ENCODE peak calls at places on chromosomes 7 and 10, in seven cellular contexts. H is left cardiac atrium; R is activated naive CD8-positive, alpha-beta T cell treated with anti-CD3 and anti-CD28 coated beads, Interleukin-2, amount 10 ng/mL, durations not matched to agents 7 days and 5 days; A is germinal center; Z is AG09319; S is T follicular helper cell; N is NT2/D1. V is an unnamed sample.

GRCh38 chr7:82805527-82805960 is 357.1 kb downstream of the PCLO start:
- DNase-seq in H (no peak), R (no peak), A (no peak), Z (peak), S (no peak), N (peak), V (peak)

GRCh38 chr10:102776779-102777417 is 33.1 kb downstream of the WBP1L start:
- DNase-seq in H (peak), R (no peak), A (no peak), Z (peak), S (no peak), N (peak), V (no peak)

GRCh38 chr7:106793015-106793651 is 71.9 kb upstream of the PIK3CG start:
- DNase-seq in H (no peak), R (no peak), A (peak), Z (no peak), S (peak), N (peak), V (no peak)

GRCh38 chr10:47298730-47299129 is 1.3 kb upstream of the GDF10 start:
- DNase-seq in H (no peak), R (no peak), A (no peak), Z (no peak), S (no peak), N (no peak), V (no peak)

GRCh38 chr7:4682621-4683042 is 537 bp downstream of the FOXK1 start:
- DNase-seq in H (peak), R (peak), A (no peak), Z (no peak), S (peak), N (peak), V (no peak)

GRCh38 chr10:98172495-98172894 is 38.0 kb downstream of the R3HCC1L start:
- DNase-seq in H (no peak), R (no peak), A (no peak), Z (no peak), S (no peak), N (no peak), V (no peak)

GRCh38 chr7:75819711-75820110 is 6.1 kb upstream of the CCL24 start:
- DNase-seq in H (no peak), R (no peak), A (no peak), Z (no peak), S (no peak), N (no peak), V (no peak)

GRCh38 chr10:69494626-69495558 is 43.6 kb downstream of the TSPAN15 start:
- DNase-seq in H (no peak), R (peak), A (no peak), Z (no peak), S (no peak), N (no peak), V (no peak)

GRCh38 chr7:14197280-14197679 is 207.8 kb upstream of the ETV1 start:
- DNase-seq in H (no peak), R (no peak), A (no peak), Z (no peak), S (no peak), N (no peak), V (no peak)

GRCh38 chr7:72805526-72806494 is 22.2 kb downstream of the TYW1B start:
- DNase-seq in H (no peak), R (no peak), A (no peak), Z (no peak), S (no peak), N (no peak), V (no peak)

GRCh38 chr10:22477365-22478287 is 132.3 kb downstream of the SPAG6 start:
- DNase-seq in H (no peak), R (no peak), A (no peak), Z (no peak), S (no peak), N (no peak), V (no peak)

GRCh38 chr10:93991596-93992284 is 2.0 kb upstream of the PLCE1 start:
- DNase-seq in H (peak), R (no peak), A (no peak), Z (no peak), S (no peak), N (peak), V (no peak)

GRCh38 chr7:70893422-70893821 is 238.5 kb upstream of the GALNT17 start:
- DNase-seq in H (no peak), R (no peak), A (no peak), Z (no peak), S (no peak), N (no peak), V (no peak)

GRCh38 chr7:77251519-77251819 is 51.9 kb upstream of the FGL2 start:
- DNase-seq in H (no peak), R (no peak), A (no peak), Z (no peak), S (no peak), N (no peak), V (no peak)

GRCh38 chr10:114402871-114403544 is 1.3 kb downstream of the AFAP1L2 start:
- DNase-seq in H (no peak), R (no peak), A (no peak), Z (no peak), S (no peak), N (no peak), V (no peak)

GRCh38 chr7:78499283-78499682 is 700.7 kb downstream of the PHTF2 start:
- DNase-seq in H (no peak), R (no peak), A (no peak), Z (no peak), S (no peak), N (no peak), V (no peak)

GRCh38 chr10:44244745-44245600 is 139.9 kb downstream of the CXCL12 start:
- DNase-seq in H (no peak), R (no peak), A (no peak), Z (no peak), S (no peak), N (no peak), V (no peak)

GRCh38 chr7:138658889-138659288 is 42.3 kb downstream of the SVOPL start:
- DNase-seq in H (no peak), R (no peak), A (no peak), Z (no peak), S (no peak), N (no peak), V (no peak)

GRCh38 chr10:71246591-71247143 is 34.3 kb downstream of the UNC5B start:
- DNase-seq in H (peak), R (no peak), A (no peak), Z (no peak), S (no peak), N (no peak), V (no peak)

GRCh38 chr7:27146491-27147210 is 923 bp downstream of the HOXA6 start:
- DNase-seq in H (no peak), R (no peak), A (no peak), Z (no peak), S (no peak), N (no peak), V (no peak)

GRCh38 chr7:112131016-112131415 is 75.2 kb downstream of the DOCK4 start:
- DNase-seq in H (no peak), R (no peak), A (no peak), Z (no peak), S (no peak), N (no peak), V (no peak)